ENCODE peak calls at places on chromosomes 16 and 17, in five cellular contexts. J, N, K, X and F are unnamed samples.
A peak's percentile ranks its signal among the peaks of the same experiment; 100 is the strongest.

GRCh38 chr17:28368306-28368831 is 1.7 kb downstream of the VTN start:
- DNase-seq in N (no peak), K (no peak), X (no peak), J (no peak), F (no peak)

GRCh38 chr17:81928497-81929252 is 1.1 kb upstream of the MAFG start:
- DNase-seq in X (no peak), J (no peak), K (no peak), N (peak; percentile 14), F (no peak)

GRCh38 chr16:81497690-81498089 is 53.1 kb downstream of the CMIP start:
- DNase-seq in N (no peak), K (no peak), J (peak; percentile 34), X (no peak), F (no peak)

GRCh38 chr17:63442549-63443035 is 3.5 kb downstream of the CYB561 start:
- DNase-seq in N (no peak), K (no peak), J (no peak), X (no peak), F (no peak)

GRCh38 chr17:7392696-7393612 is 1.4 kb downstream of the PLSCR3 start:
- DNase-seq in N (no peak), K (no peak), X (no peak), J (peak; percentile 47), F (no peak)

GRCh38 chr16:58755989-58756649 is 22.0 kb upstream of the GOT2 start:
- DNase-seq in J (peak; percentile 94), K (peak; percentile 34), N (peak; percentile 62), X (peak; percentile 64), F (peak; percentile 71)

GRCh38 chr16:75471723-75472634 is 7.5 kb upstream of the TMEM170A start:
- DNase-seq in J (peak; percentile 82), X (peak; percentile 59), N (no peak), K (peak; percentile 16), F (peak; percentile 56)

GRCh38 chr16:63131503-63131902 is 1095.3 kb upstream of the CDH8 start:
- DNase-seq in K (no peak), J (no peak), X (no peak), N (no peak), F (no peak)

GRCh38 chr17:1058423-1059130 is 61.6 kb downstream of the TIMM22 start:
- DNase-seq in K (no peak), N (peak; percentile 55), X (peak; percentile 24), J (peak; percentile 74), F (peak; percentile 58)

GRCh38 chr16:51987519-51987918 is 559.4 kb downstream of the TOX3 start:
- DNase-seq in K (no peak), J (no peak), X (no peak), N (no peak), F (no peak)

GRCh38 chr16:81779540-81780320 is 639 bp downstream of the PLCG2 start:
- DNase-seq in X (no peak), J (peak; percentile 68), K (no peak), N (peak; percentile 39), F (peak; percentile 23)

GRCh38 chr16:87027056-87027616 is 290.1 kb downstream of the C16orf95 start:
- DNase-seq in J (no peak), N (no peak), K (no peak), X (no peak), F (no peak)

GRCh38 chr17:73933871-73934270 is 269.6 kb upstream of the RPL38 start:
- DNase-seq in J (peak; percentile 25), K (no peak), N (no peak), X (peak; percentile 15), F (no peak)

GRCh38 chr16:79215289-79215688 is 385.2 kb downstream of the MAF start:
- DNase-seq in N (no peak), X (no peak), K (no peak), J (no peak), F (no peak)

GRCh38 chr17:38921756-38922411 is 3.5 kb upstream of the LASP1NB start:
- DNase-seq in N (no peak), J (peak; percentile 26), X (no peak), K (no peak), F (no peak)

GRCh38 chr17:35804658-35805192 is 4.6 kb upstream of the TAF15 start:
- DNase-seq in K (no peak), X (peak; percentile 94), N (no peak), J (peak; percentile 95), F (peak; percentile 55)

DNA sequence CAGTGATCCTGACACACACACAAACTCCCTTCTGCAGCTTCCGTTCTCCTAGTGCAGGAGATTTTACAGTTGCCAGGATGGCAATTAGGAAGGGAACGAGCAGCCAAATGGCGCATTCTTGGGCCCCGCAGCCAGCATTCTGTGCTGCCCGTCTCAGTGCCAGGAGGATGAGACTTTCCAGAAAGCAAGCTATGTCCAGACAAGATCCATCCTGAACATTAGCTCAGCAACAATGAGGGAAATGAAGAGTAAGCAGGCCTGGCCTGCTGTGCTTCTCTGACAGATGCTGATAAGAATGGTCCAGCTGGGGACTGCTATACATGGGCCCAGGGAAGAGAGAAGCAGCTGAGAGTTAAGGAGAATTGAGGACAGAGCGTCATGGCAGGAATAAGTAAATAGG is 16.5 kb downstream of the SPPL2C start:
- DNase-seq in X (no peak), K (no peak), N (no peak), J (no peak), F (no peak)
- TF ChIP-seq CTCF in X (no peak), K (no peak), N (no peak), J (no peak), F (no peak)

GRCh38 chr17:75764417-75764710 is 628 bp downstream of the GALK1 start:
- DNase-seq in X (no peak), J (no peak), K (no peak), N (no peak), F (no peak)
- TF ChIP-seq CTCF in X (peak; percentile 60), J (no peak), K (no peak), N (no peak), F (no peak)

GRCh38 chr17:3207367-3207766 is at the start of gene OR1A1:
- DNase-seq in X (no peak), J (no peak), N (no peak), K (no peak), F (no peak)
- TF ChIP-seq CTCF in X (no peak), J (no peak), N (no peak), K (no peak), F (no peak)

GRCh38 chr16:49502136-49502881 is 128.7 kb downstream of the C16orf78 start:
- DNase-seq in J (no peak), X (no peak), N (no peak), K (no peak), F (no peak)

GRCh38 chr16:49503242-49504022 is 129.8 kb downstream of the C16orf78 start:
- DNase-seq in J (no peak), K (no peak), X (no peak), N (no peak), F (no peak)

GRCh38 chr16:49505556-49505955 is 132.0 kb downstream of the C16orf78 start:
- DNase-seq in K (no peak), J (no peak), N (no peak), X (no peak), F (no peak)

GRCh38 chr16:49504023-49504364 is 130.4 kb downstream of the C16orf78 start:
- DNase-seq in N (no peak), X (no peak), K (no peak), J (no peak), F (no peak)

DNA sequence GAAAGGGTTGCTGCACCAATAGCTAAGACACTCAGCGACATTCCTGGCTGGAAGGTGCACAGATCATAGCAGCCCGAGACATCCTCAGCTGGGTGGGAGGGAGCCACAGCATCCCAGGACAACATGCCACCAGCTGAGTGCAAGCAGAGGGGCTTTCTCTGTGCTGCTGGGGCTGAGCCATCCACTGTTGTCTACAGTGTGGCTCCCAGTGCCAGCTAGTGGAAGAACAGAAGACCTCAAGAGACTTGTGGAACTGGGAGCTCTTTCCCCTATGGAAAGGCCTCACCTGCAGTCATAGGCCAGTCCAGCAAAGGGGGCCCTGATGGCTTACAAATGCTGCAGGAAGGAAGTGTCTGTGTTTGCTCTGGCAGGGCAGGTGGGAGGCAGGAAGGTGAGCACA is 131.0 kb downstream of the C16orf78 start:
- DNase-seq in J (no peak), K (no peak), X (no peak), N (no peak), F (no peak)
- TF ChIP-seq CTCF in J (no peak), K (no peak), X (no peak), N (no peak), F (no peak)

GRCh38 chr17:47713980-47714689 is 18.9 kb upstream of the TBX21 start:
- DNase-seq in J (peak; percentile 66), X (no peak), N (no peak), K (no peak), F (no peak)
- TF ChIP-seq CTCF in J (peak; percentile 57), X (no peak), N (no peak), K (peak; percentile 16), F (no peak)

DNA sequence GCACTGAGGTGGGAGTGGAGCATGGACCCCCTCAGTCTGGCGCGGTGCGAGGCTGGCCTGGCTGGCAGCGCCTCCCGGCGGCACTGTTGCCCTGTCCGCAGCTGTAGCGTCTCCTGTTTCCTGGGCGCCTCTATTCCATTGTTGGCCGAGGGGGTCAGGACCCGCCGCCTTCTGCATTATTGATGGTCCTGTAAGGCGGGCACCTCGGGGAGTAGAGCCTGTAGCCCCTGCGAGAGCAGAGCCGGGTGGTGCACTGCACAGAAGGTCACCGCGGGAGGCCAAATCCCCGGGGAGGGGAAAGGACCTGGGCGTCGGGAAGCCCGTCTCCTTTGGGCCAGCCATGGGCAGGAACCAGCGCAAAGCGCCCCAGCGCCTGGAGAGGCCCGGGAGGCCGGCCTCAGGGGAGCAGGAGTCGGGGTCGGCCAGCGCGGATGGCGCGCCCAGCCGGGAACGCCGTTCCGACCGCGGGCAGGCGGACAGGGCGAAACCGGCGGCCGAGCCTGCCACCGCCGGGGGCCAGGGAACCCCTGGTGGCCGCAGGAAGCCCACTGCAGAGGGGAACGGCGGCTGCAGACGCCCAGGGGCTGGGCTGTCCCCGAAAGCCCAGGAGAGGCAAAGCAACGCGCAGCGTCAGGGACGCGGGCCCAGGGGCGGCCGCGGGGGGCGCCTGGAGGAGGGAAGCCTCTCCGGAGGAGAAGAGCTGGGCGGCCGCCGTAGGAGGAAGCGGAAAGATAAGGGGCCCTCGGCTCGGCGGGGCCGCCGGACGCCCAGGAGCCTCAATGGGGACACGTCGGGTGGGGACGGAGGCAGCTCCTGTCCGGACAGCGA is at the start of gene MYO15B:
- DNase-seq in N (peak; percentile 72), J (peak; percentile 79), X (no peak), K (peak; percentile 71), F (peak; percentile 81)
- TF ChIP-seq CTCF in N (peak; percentile 54), J (peak; percentile 70), X (peak; percentile 3), K (peak; percentile 62), F (no peak)

GRCh38 chr16:50381679-50382440 is 13.1 kb upstream of the BRD7 start:
- DNase-seq in X (no peak), N (no peak), J (peak; percentile 66), K (no peak), F (no peak)
- TF ChIP-seq CTCF in X (no peak), N (no peak), J (peak; percentile 72), K (peak; percentile 23), F (peak; percentile 16)

GRCh38 chr16:19659554-19659953 is 58.5 kb downstream of the KNOP1 start:
- DNase-seq in N (no peak), X (no peak), J (no peak), K (no peak), F (no peak)
- TF ChIP-seq CTCF in N (peak; percentile 40), X (peak; percentile 26), J (peak; percentile 24), K (no peak), F (no peak)